ENCODE peak calls at places on chromosomes 16 and 17, in five cellular contexts. E is G401, W is NCI-H1436, Y is mucosa of gallbladder, N is NCI-H1092. G is an unnamed sample.

GRCh38 chr17:75513667-75514052 is 1.7 kb downstream of the CASKIN2 start:
- DNase-seq in E (no peak), Y (no peak), W (no peak), N (no peak), G (no peak)

GRCh38 chr17:7238418-7239090 is 703 bp downstream of the PHF23 start:
- DNase-seq in Y (no peak), E (peak), W (no peak), N (no peak), G (no peak)

GRCh38 chr17:19867094-19867653 is 562 bp downstream of the ULK2 start:
- DNase-seq in Y (peak), E (peak), W (peak), N (peak), G (peak)

GRCh38 chr17:43388198-43389021 is 10.4 kb upstream of the ARL4D start:
- DNase-seq in N (peak), W (peak), Y (peak), E (peak), G (peak)

GRCh38 chr17:74163836-74164235 is 39.6 kb upstream of the RPL38 start:
- DNase-seq in W (no peak), E (no peak), Y (no peak), N (no peak), G (no peak)

GRCh38 chr16:11677451-11677951 is 9.2 kb downstream of the SNN start:
- DNase-seq in E (peak), N (no peak), W (no peak), Y (no peak), G (no peak)

GRCh38 chr17:65057520-65058075 is 1.1 kb upstream of the GNA13 start:
- DNase-seq in W (no peak), Y (peak), E (no peak), N (no peak), G (no peak)

GRCh38 chr17:13822671-13823070 is 220.9 kb upstream of the HS3ST3A1 start:
- DNase-seq in W (no peak), Y (no peak), N (no peak), E (peak), G (no peak)

GRCh38 chr17:39534768-39535405 is 72.8 kb downstream of the NEUROD2 start:
- DNase-seq in W (no peak), Y (no peak), E (no peak), N (no peak), G (no peak)

GRCh38 chr17:2054262-2054739 is 602 bp upstream of the HIC1 start:
- DNase-seq in E (peak), W (peak), N (no peak), Y (no peak), G (peak)

GRCh38 chr17:43784068-43784467 is 3.8 kb downstream of the CFAP97D1 start:
- DNase-seq in N (no peak), E (no peak), Y (no peak), W (no peak), G (no peak)

GRCh38 chr17:64683791-64684190 is 21.7 kb upstream of the SMURF2 start:
- DNase-seq in N (no peak), E (no peak), Y (no peak), W (no peak), G (no peak)

GRCh38 chr17:48026503-48027321 is 10.9 kb downstream of the COPZ2 start:
- DNase-seq in Y (peak), E (peak), W (peak), N (peak), G (peak)

GRCh38 chr17:32274643-32275042 is 9.0 kb downstream of the RHBDL3 start:
- DNase-seq in W (no peak), N (no peak), Y (no peak), E (no peak), G (no peak)

GRCh38 chr17:56807723-56808122 is 26.0 kb downstream of the C17orf67 start:
- DNase-seq in E (no peak), N (no peak), Y (no peak), W (no peak), G (no peak)

GRCh38 chr17:75459590-75460267 is 3.3 kb downstream of the TMEM94 start:
- DNase-seq in Y (no peak), E (peak), N (no peak), W (no peak), G (no peak)

GRCh38 chr17:13646411-13646810 is 44.7 kb upstream of the HS3ST3A1 start:
- DNase-seq in N (no peak), Y (no peak), W (no peak), E (no peak), G (no peak)

GRCh38 chr16:57306676-57307341 is 22.3 kb upstream of the PLLP start:
- DNase-seq in N (no peak), W (no peak), E (no peak), Y (no peak), G (no peak)

GRCh38 chr16:10039220-10040096 is 142.8 kb downstream of the GRIN2A start:
- DNase-seq in W (peak), Y (peak), N (no peak), E (peak), G (no peak)

GRCh38 chr16:75494696-75495601 is at the start of gene CHST6:
- DNase-seq in E (peak), Y (no peak), W (no peak), N (no peak), G (peak)

GRCh38 chr17:74012465-74012864 is 191.0 kb upstream of the RPL38 start:
- DNase-seq in W (no peak), E (no peak), Y (no peak), N (no peak), G (peak)

GRCh38 chr17:79424471-79425185 is 186.2 kb downstream of the RBFOX3 start:
- DNase-seq in W (no peak), N (no peak), E (no peak), Y (no peak), G (no peak)

GRCh38 chr16:72493681-72494415 is 321.9 kb upstream of the PMFBP1 start:
- DNase-seq in Y (no peak), E (no peak), N (no peak), W (no peak), G (no peak)

GRCh38 chr16:86511317-86512161 is 1.2 kb downstream of the FOXF1 start:
- DNase-seq in E (no peak), Y (no peak), W (no peak), N (no peak), G (no peak)

GRCh38 chr17:3802461-3803307 is 1.7 kb upstream of the ITGAE start:
- DNase-seq in N (no peak), Y (peak), E (no peak), W (no peak), G (no peak)

GRCh38 chr17:69344939-69345338 is 18.0 kb upstream of the ABCA5 start:
- DNase-seq in Y (no peak), W (no peak), E (no peak), N (no peak), G (no peak)

GRCh38 chr17:83046759-83047478 is 32.5 kb upstream of the METRNL start:
- DNase-seq in E (no peak), W (no peak), N (no peak), Y (no peak), G (no peak)

GRCh38 chr17:39622380-39623006 is 4.3 kb upstream of the PPP1R1B start:
- DNase-seq in N (no peak), E (no peak), W (no peak), Y (no peak), G (no peak)

GRCh38 chr16:20868890-20869289 is 31.3 kb downstream of the DCUN1D3 start:
- DNase-seq in Y (peak), E (peak), N (peak), W (no peak), G (no peak)